ENCODE peak calls at places on chromosomes 13 and 19, in six cellular contexts. M is heart right ventricle; X is AG04450; C is CD8-positive, alpha-beta memory T cell; R is tibial artery; V is trophoblast cell. Y is an unnamed sample.

GRCh38 chr19:30008169-30008568 is 66.1 kb downstream of the URI1 start:
- DNase-seq in C (no peak), M (no peak), R (no peak), X (no peak), V (no peak), Y (no peak)

GRCh38 chr13:101267656-101268055 is 148.7 kb downstream of the NALCN start:
- DNase-seq in C (no peak), X (no peak), V (no peak), M (no peak), R (no peak), Y (no peak)

GRCh38 chr19:14577264-14577663 is 5.4 kb upstream of the NDUFB7 start:
- DNase-seq in C (no peak), X (no peak), V (no peak), M (no peak), R (no peak), Y (peak)

GRCh38 chr19:39046037-39046821 is 13.9 kb upstream of the FBXO27 start:
- DNase-seq in R (no peak), C (no peak), V (no peak), X (no peak), M (no peak), Y (peak)

GRCh38 chr19:46772170-46773017 is 16.0 kb downstream of the SLC1A5 start:
- DNase-seq in X (no peak), M (no peak), C (no peak), V (no peak), R (no peak), Y (no peak)

GRCh38 chr19:39254539-39255345 is 6.1 kb upstream of the IFNL4 start:
- DNase-seq in R (no peak), C (no peak), M (no peak), V (no peak), X (no peak), Y (no peak)

GRCh38 chr13:50453238-50453637 is 390.3 kb downstream of the DLEU7 start:
- DNase-seq in C (no peak), V (no peak), R (no peak), M (no peak), X (no peak), Y (no peak)

GRCh38 chr13:75566658-75567057 is 17.1 kb downstream of the UCHL3 start:
- DNase-seq in C (no peak), M (no peak), X (no peak), V (no peak), R (no peak), Y (peak)

GRCh38 chr19:18456974-18457373 is 19.0 kb upstream of the ISYNA1 start:
- DNase-seq in M (peak), X (no peak), V (no peak), R (peak), C (no peak), Y (no peak)

GRCh38 chr13:101917833-101918755 is 465.6 kb downstream of the ITGBL1 start:
- DNase-seq in V (no peak), X (no peak), R (no peak), M (no peak), C (no peak), Y (no peak)

GRCh38 chr13:26967119-26968038 is 204.2 kb downstream of the USP12 start:
- DNase-seq in V (no peak), M (peak), C (no peak), X (peak), R (no peak), Y (no peak)

GRCh38 chr19:37817180-37817911 is 38.0 kb upstream of the ZNF573 start:
- DNase-seq in M (peak), C (no peak), R (peak), V (peak), X (no peak), Y (no peak)

GRCh38 chr19:3270908-3271307 is 46.4 kb downstream of the CELF5 start:
- DNase-seq in R (no peak), X (no peak), V (no peak), C (no peak), M (no peak), Y (peak)

GRCh38 chr19:13729859-13730258 is 34.5 kb upstream of the MRI1 start:
- DNase-seq in X (no peak), V (no peak), R (no peak), M (no peak), C (no peak), Y (peak)

GRCh38 chr19:7006305-7006704 is 14.9 kb downstream of the MBD3L2B start:
- DNase-seq in R (no peak), M (no peak), C (no peak), X (no peak), V (no peak), Y (no peak)

GRCh38 chr19:46056536-46056935 is 15.7 kb upstream of the IGFL4 start:
- DNase-seq in M (no peak), V (no peak), R (no peak), X (no peak), C (no peak), Y (no peak)

GRCh38 chr13:95874286-95874685 is 178.9 kb downstream of the UGGT2 start:
- DNase-seq in C (no peak), M (no peak), V (peak), X (no peak), R (no peak), Y (no peak)

GRCh38 chr13:50941146-50941545 is 31.6 kb downstream of the RNASEH2B start:
- DNase-seq in R (no peak), V (no peak), X (no peak), M (no peak), C (no peak), Y (no peak)

GRCh38 chr19:57850553-57851017 is 926 bp downstream of the ZNF587 start:
- DNase-seq in R (no peak), M (no peak), X (no peak), C (no peak), V (peak), Y (no peak)

GRCh38 chr13:28031220-28031903 is 42.9 kb upstream of the URAD start:
- DNase-seq in R (peak), X (no peak), M (peak), V (no peak), C (no peak), Y (peak)

GRCh38 chr13:114128624-114129522 is 3.5 kb downstream of the RASA3 start:
- DNase-seq in X (peak), C (peak), R (peak), V (peak), M (peak), Y (peak)

GRCh38 chr19:8302357-8302691 is 5.8 kb downstream of the CD320 start:
- DNase-seq in C (no peak), R (no peak), X (no peak), V (no peak), M (peak), Y (peak)

GRCh38 chr13:49975826-49976225 is 21.0 kb upstream of the TRIM13 start:
- DNase-seq in M (no peak), R (no peak), V (no peak), X (no peak), C (no peak), Y (no peak)

GRCh38 chr13:77696006-77696862 is 1.3 kb upstream of the SLAIN1 start:
- DNase-seq in V (peak), X (no peak), C (no peak), M (no peak), R (no peak), Y (no peak)

GRCh38 chr19:15225797-15226196 is 6.5 kb downstream of the EPHX3 start:
- DNase-seq in C (no peak), R (no peak), V (no peak), M (peak), X (no peak), Y (no peak)

GRCh38 chr13:44199627-44200207 is 173.9 kb upstream of the SERP2 start:
- DNase-seq in C (no peak), R (no peak), V (no peak), X (no peak), M (peak), Y (no peak)

GRCh38 chr13:44193731-44194130 is 179.9 kb upstream of the SERP2 start:
- DNase-seq in R (no peak), X (no peak), V (peak), C (no peak), M (no peak), Y (no peak)

GRCh38 chr13:44197791-44198770 is 175.5 kb upstream of the SERP2 start:
- DNase-seq in M (no peak), X (no peak), C (no peak), R (no peak), V (peak), Y (no peak)

GRCh38 chr13:44196186-44196751 is 177.4 kb upstream of the SERP2 start:
- DNase-seq in R (no peak), C (no peak), V (no peak), X (no peak), M (no peak), Y (no peak)

GRCh38 chr13:44198826-44199225 is 174.8 kb upstream of the SERP2 start:
- DNase-seq in X (no peak), R (no peak), M (no peak), V (peak), C (no peak), Y (no peak)
- H3K4me3 ChIP-seq in X (no peak), R (no peak), M (no peak), V (no peak), C (no peak), Y (no peak)

DNA sequence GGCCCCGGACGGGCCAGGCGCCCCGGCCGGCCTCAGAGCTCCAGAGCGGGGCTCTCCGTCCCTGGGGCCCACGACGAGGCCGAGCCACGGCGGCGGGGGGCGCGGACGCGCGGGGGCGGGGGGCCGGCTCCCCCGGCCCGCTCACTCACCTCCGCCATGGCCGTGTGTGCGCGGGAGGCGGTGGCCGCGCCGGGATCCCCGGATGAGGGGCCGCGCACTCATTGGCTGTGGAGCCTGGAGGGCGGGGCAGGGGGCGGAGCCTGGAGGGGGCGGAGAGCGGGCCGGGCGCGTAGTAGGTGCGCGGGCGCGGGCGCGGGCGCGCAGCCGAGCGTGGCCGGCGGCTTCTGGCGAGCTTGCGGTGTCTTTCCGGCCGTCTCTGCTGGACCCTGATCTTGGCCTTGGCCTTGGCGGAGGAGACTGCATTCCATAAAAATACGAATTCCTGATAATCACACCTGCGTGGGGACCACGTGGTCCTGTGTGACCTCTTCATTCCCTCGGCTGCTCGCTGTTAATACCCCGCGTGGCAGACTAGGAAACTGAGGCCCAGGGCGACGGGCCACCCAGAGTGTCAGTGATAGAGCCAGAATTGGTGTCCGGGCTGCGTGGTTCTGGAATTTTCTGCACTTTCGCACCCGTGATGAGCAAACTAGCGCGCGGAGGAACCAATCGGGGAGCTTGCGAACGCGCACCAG is at the start of gene MIER2:
- DNase-seq in X (peak), V (peak), C (peak), R (peak), M (peak), Y (peak)
- H3K4me3 ChIP-seq in X (peak), V (peak), C (peak), R (peak), M (peak), Y (peak)

DNA sequence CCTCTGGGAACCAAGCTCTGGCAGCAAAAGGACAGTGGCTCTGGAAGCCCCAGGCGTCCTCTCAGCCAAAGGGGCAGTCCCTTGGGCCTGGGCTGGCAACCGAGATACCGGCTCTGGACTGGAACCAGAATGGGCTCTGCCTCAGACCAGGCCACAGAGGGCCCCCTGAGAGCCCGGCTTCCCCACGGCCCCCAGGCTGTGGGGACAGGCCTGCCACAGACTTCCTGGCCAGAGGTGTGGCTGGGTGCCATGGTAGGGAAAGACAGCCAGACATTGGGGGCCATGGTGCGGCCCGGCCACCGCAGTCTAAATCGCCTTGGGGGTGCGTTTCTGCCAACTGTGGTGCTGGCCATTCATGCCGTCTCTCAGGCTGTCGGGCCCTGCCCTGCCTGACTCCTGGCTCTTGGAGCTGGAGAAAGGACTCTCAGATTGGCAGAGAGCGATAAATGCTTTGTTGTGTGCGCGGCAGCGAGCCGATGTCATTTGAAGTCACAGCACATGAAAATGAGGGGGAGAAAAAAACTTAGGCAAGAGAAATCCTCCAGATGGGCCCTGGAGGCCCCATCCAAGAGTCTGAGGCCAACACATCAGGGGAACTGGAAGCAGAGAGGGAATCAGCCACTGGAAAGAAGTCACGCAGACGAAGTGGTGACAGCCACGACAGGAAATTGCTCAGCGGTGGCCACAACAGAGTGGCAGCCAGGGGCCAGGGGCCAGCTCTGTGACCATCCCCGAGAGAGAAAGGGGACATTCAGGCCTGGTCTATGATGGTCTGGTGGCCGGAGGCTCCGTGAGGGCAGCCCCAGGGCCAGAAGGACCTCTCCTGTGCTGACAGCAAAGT is 26.5 kb downstream of the SH3GL1 start:
- DNase-seq in X (no peak), R (peak), M (peak), V (no peak), C (no peak), Y (peak)
- H3K4me3 ChIP-seq in X (no peak), R (no peak), M (peak), V (no peak), C (no peak), Y (no peak)

GRCh38 chr19:16368385-16369305 is 44.0 kb downstream of the KLF2 start:
- DNase-seq in V (no peak), M (no peak), R (no peak), C (peak), X (no peak), Y (no peak)

GRCh38 chr19:16366433-16367268 is 42.0 kb downstream of the KLF2 start:
- DNase-seq in X (no peak), M (no peak), C (no peak), R (no peak), V (peak), Y (peak)

GRCh38 chr19:16366056-16366432 is 41.4 kb downstream of the KLF2 start:
- DNase-seq in C (no peak), R (no peak), X (no peak), V (no peak), M (no peak), Y (no peak)

GRCh38 chr19:16365300-16365996 is 40.8 kb downstream of the KLF2 start:
- DNase-seq in V (no peak), M (no peak), X (no peak), C (no peak), R (no peak), Y (no peak)

DNA sequence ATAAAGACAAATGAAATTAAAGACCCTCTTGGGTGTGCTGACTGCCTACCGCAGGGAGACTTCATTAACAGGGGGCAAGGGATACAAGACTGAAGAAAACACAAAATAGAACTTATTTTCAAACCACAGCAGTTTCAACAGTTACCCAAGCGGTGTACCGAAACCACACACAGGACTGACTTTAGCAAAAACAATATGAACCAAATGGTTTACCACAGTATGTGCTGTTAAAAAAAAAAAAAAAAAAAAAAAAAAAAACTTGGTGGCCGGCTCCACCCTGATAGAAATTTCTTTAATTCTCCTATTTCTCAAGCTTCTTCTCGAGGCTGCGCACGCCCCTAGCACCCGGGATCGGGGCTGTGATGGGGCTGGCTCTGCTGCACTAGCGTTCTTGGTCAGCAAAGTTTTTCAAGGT is 42.6 kb downstream of the KLF2 start:
- DNase-seq in C (peak), R (no peak), M (no peak), X (no peak), V (no peak), Y (peak)
- H3K4me3 ChIP-seq in C (peak), R (no peak), M (no peak), X (no peak), V (no peak), Y (peak)

DNA sequence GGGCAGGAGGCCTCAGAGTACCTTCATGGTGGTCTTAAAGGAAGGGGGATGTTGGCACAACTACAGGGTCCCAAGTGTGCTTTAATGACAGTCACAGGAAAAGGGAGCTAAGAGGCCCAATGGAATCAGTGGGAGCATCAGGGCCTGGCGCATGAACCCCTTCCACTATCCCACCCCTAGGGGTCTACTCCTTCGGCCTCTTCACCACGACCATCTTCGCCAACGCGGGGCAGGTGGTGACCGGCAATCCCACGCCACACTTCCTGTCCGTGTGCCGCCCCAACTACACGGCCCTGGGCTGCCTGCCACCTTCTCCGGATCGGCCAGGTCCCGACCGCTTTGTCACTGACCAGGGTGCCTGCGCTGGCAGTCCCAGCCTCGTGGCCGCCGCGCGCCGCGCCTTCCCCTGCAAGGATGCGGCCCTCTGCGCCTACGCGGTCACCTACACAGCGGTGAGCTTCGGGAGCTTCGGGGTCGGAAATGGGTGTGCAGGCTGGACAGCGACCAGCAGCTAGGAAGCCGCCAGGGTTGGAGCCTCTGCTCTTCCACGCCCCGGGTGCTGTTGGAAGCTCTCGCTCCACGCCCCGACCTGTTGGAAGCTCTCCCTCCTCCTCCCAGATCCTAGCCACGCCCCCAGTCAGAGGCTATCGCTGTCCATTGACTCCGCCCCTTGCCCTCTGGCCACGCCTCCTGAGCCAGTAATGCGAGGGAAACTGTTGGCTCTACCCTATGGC is 6.0 kb downstream of the PLPPR2 start:
- DNase-seq in R (no peak), M (peak), C (no peak), X (no peak), V (peak), Y (no peak)
- H3K4me3 ChIP-seq in R (no peak), M (peak), C (no peak), X (no peak), V (peak), Y (no peak)

GRCh38 chr13:30881191-30881651 is 24.9 kb upstream of the MEDAG start:
- DNase-seq in X (no peak), C (no peak), V (no peak), M (peak), R (peak), Y (no peak)
- H3K4me3 ChIP-seq in X (no peak), C (no peak), V (no peak), M (no peak), R (no peak), Y (no peak)

DNA sequence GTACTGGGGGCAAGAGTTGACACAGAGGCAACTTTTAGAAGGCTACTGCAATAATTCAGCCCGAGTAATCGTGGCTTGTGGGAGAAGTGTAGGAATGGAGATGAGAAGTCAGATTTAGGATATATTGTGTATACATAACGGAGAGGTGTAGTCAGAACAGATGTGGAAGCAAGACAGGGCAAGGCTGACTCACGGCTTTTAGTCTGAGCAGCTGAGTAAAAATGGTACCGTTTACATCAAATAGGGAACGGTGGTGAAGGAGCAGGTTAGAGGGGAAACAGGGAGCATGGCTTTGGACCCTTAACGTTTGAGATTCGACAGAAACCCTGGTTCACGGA is 796 bp upstream of the LSM14A start:
- DNase-seq in M (no peak), V (peak), X (peak), C (no peak), R (no peak), Y (no peak)
- H3K4me3 ChIP-seq in M (peak), V (peak), X (peak), C (peak), R (peak), Y (peak)